ENCODE peak calls at places on chromosomes 13 and 19, in five cellular contexts. M is hepatocyte, S is A549, I is hypothalamus, Y is esophagus squamous epithelium. W is an unnamed sample.

GRCh38 chr13:41694902-41695301 is 237.6 kb downstream of the RGCC start:
- DNase-seq in M (peak), S (peak), I (no peak), Y (no peak), W (no peak)

GRCh38 chr13:50909605-50910482 is at the start of gene RNASEH2B:
- DNase-seq in M (peak), S (peak), I (peak), Y (peak), W (no peak)

GRCh38 chr13:23748109-23748508 is 141.1 kb downstream of the MIPEP start:
- DNase-seq in M (no peak), S (no peak), I (no peak), Y (no peak), W (no peak)

GRCh38 chr13:51541037-51541436 is 43.2 kb upstream of the WDFY2 start:
- DNase-seq in M (peak), S (no peak), I (no peak), Y (no peak), W (no peak)

GRCh38 chr13:30569901-30570576 is 47.7 kb upstream of the USPL1 start:
- DNase-seq in M (peak), S (peak), I (peak), Y (no peak), W (no peak)

GRCh38 chr13:41842029-41842428 is 118.9 kb downstream of the VWA8 start:
- DNase-seq in M (peak), S (no peak), I (no peak), Y (no peak), W (no peak)

GRCh38 chr13:24112791-24113190 is 47.7 kb upstream of the SPATA13 start:
- DNase-seq in M (no peak), S (no peak), I (no peak), Y (no peak), W (no peak)

GRCh38 chr13:27971236-27971645 is 2.1 kb upstream of the CDX2 start:
- DNase-seq in M (peak), S (no peak), I (no peak), Y (no peak), W (no peak)

GRCh38 chr13:46334423-46334822 is 52.6 kb downstream of the RUBCNL start:
- DNase-seq in M (no peak), S (no peak), I (no peak), Y (no peak), W (no peak)

GRCh38 chr19:38669532-38669931 is 22.1 kb downstream of the ACTN4 start:
- DNase-seq in M (no peak), S (no peak), I (no peak), Y (no peak), W (no peak)

GRCh38 chr13:114129649-114130062 is 2.8 kb downstream of the RASA3 start:
- DNase-seq in M (no peak), S (no peak), I (no peak), Y (no peak), W (no peak)

GRCh38 chr19:9622531-9622930 is 1.5 kb upstream of the ZNF561 start:
- DNase-seq in M (no peak), S (no peak), I (no peak), Y (no peak), W (peak)

GRCh38 chr19:16418597-16418962 is 53.2 kb downstream of the EPS15L1 start:
- DNase-seq in M (no peak), S (no peak), I (no peak), Y (no peak), W (no peak)

GRCh38 chr19:55099557-55100506 is 17.6 kb downstream of the PPP1R12C start:
- DNase-seq in M (no peak), S (no peak), I (no peak), Y (no peak), W (no peak)

GRCh38 chr19:1497578-1498235 is 6.7 kb downstream of the REEP6 start:
- DNase-seq in M (no peak), S (no peak), I (no peak), Y (no peak), W (no peak)

GRCh38 chr19:18746393-18747167 is 44.5 kb downstream of the COMP start:
- DNase-seq in M (no peak), S (no peak), I (no peak), Y (no peak), W (no peak)

GRCh38 chr19:51029718-51030117 is 3.3 kb upstream of the KLK11 start:
- DNase-seq in M (no peak), S (peak), I (no peak), Y (no peak), W (no peak)

GRCh38 chr13:75537401-75538365 is at the start of gene COMMD6:
- DNase-seq in M (peak), S (peak), I (peak), Y (peak), W (peak)

W was measured in LNCaP clone FGC.